ENCODE peak calls at places on chromosomes 7 and 10, in ten cellular contexts. J is HepG2, W is fibroblast of lung, I is lower leg skin, O is IMR-90, D is DND-41, B is GM06990, F is brain microvascular endothelial cell, M is stomach, X is AG09309. R is an unnamed sample.

GRCh38 chr7:150409300-150410030 is 30.3 kb downstream of the ZNF775 start:
- DNase-seq in J (no peak), W (no peak), I (no peak), O (no peak), D (no peak), B (no peak), F (no peak), M (no peak), X (no peak), R (no peak)

GRCh38 chr10:97096327-97097153 is 89.2 kb downstream of the SLIT1 start:
- DNase-seq in J (no peak), W (no peak), I (no peak), O (no peak), D (peak), B (peak), F (no peak), M (no peak), X (no peak), R (no peak)

GRCh38 chr7:34939175-34939574 is 98.1 kb downstream of the DPY19L1 start:
- DNase-seq in J (peak), W (peak), I (no peak), O (peak), D (no peak), B (no peak), F (peak), M (no peak), X (peak), R (no peak)

GRCh38 chr7:7228967-7229366 is 46.6 kb downstream of the C1GALT1 start:
- DNase-seq in J (no peak), W (no peak), I (no peak), O (no peak), D (no peak), B (no peak), F (no peak), M (no peak), X (no peak), R (no peak)

GRCh38 chr10:76106611-76107010 is 675.2 kb downstream of the LRMDA start:
- DNase-seq in J (no peak), W (no peak), I (no peak), O (no peak), D (no peak), B (no peak), F (no peak), M (no peak), X (no peak), R (no peak)

GRCh38 chr10:91627344-91628102 is 5.3 kb downstream of the PPP1R3C start:
- DNase-seq in J (no peak), W (no peak), I (no peak), O (no peak), D (no peak), B (no peak), F (no peak), M (no peak), X (no peak), R (no peak)

GRCh38 chr10:96259884-96260511 is 11.4 kb downstream of the BLNK start:
- DNase-seq in J (no peak), W (no peak), I (no peak), O (no peak), D (no peak), B (no peak), F (no peak), M (no peak), X (no peak), R (no peak)

GRCh38 chr10:101772895-101773761 is 2.8 kb downstream of the FGF8 start:
- DNase-seq in J (no peak), W (no peak), I (no peak), O (no peak), D (no peak), B (no peak), F (no peak), M (peak), X (no peak), R (no peak)

GRCh38 chr7:10015687-10016086 is 958.0 kb upstream of the PHF14 start:
- DNase-seq in J (no peak), W (no peak), I (no peak), O (no peak), D (no peak), B (no peak), F (no peak), M (no peak), X (no peak), R (no peak)

GRCh38 chr10:124282326-124282725 is 136.4 kb downstream of the OAT start:
- DNase-seq in J (no peak), W (no peak), I (no peak), O (no peak), D (no peak), B (no peak), F (no peak), M (no peak), X (no peak), R (no peak)

GRCh38 chr7:77335581-77335980 is 80.6 kb downstream of the GSAP start:
- DNase-seq in J (no peak), W (no peak), I (no peak), O (no peak), D (no peak), B (no peak), F (no peak), M (no peak), X (no peak), R (peak)

GRCh38 chr10:116763440-116763839 is 21.1 kb upstream of the HSPA12A start:
- DNase-seq in J (peak), W (no peak), I (no peak), O (no peak), D (no peak), B (no peak), F (no peak), M (no peak), X (no peak), R (no peak)

GRCh38 chr10:13709931-13710690 is 123.3 kb downstream of the PRPF18 start:
- DNase-seq in J (no peak), W (peak), I (no peak), O (no peak), D (no peak), B (no peak), F (no peak), M (peak), X (no peak), R (peak)

GRCh38 chr10:14653271-14654161 is 121.2 kb downstream of the FAM107B start:
- DNase-seq in J (no peak), W (peak), I (no peak), O (peak), D (no peak), B (no peak), F (peak), M (peak), X (peak), R (peak)

GRCh38 chr10:59700709-59701108 is 8.9 kb downstream of the SLC16A9 start:
- DNase-seq in J (no peak), W (no peak), I (no peak), O (no peak), D (no peak), B (no peak), F (no peak), M (no peak), X (no peak), R (no peak)
- TF ChIP-seq CTCF in J (no peak), W (no peak), I (no peak), O (no peak), D (no peak), B (no peak), F (no peak), M (no peak), X (no peak), R (no peak)

GRCh38 chr10:61751599-61751998 is 88.9 kb downstream of the CABCOCO1 start:
- DNase-seq in J (no peak), W (no peak), I (no peak), O (peak), D (no peak), B (no peak), F (no peak), M (no peak), X (no peak), R (no peak)
- H3K4me3 ChIP-seq in J (no peak), W (no peak), I (no peak), O (no peak), D (no peak), B (no peak), F (no peak), M (no peak), X (no peak), R (no peak)

DNA sequence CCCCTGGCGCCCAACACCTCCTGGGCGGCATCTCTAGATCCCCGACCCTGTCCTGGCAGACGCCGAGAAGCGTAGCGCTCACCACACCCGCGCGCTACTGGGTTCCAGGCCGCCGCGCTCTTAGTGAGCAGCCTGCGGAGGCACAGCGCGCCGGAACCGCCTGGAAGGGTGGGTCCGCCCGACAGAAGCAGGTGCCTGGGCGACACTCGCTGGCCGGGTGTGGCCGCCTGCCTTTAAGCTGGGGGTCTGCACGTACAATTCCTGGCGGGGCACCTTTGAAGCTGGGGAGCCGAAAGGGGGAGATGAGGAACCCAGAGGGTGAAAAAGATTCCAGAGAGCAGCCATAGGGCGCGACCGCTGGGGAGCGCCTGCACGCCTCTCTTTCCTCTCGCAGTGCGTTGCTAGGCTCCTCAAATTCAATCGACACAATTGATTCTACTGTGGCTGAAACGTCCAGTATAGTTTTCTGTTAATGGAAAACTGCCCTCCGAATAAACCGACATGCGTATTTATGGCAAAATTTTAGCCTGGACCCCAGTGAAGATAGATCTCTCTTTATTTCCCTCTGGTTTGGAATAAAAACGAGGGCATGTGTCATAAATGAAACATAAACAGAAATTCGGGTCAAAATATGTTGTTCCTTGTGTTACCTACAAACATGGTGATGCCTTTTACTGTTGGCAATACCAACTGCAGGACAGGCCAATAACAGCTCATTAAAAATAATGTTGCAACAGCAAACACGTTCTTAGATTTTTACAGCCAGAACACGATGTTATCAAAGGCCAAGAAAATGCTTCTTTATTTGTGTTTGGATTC is 4.6 kb downstream of the HMX3 start:
- DNase-seq in J (no peak), W (no peak), I (no peak), O (no peak), D (no peak), B (peak), F (no peak), M (no peak), X (no peak), R (no peak)
- TF ChIP-seq CTCF in J (peak), W (no peak), I (no peak), O (no peak), D (no peak), B (peak), F (peak), M (no peak), X (no peak), R (no peak)

DNA sequence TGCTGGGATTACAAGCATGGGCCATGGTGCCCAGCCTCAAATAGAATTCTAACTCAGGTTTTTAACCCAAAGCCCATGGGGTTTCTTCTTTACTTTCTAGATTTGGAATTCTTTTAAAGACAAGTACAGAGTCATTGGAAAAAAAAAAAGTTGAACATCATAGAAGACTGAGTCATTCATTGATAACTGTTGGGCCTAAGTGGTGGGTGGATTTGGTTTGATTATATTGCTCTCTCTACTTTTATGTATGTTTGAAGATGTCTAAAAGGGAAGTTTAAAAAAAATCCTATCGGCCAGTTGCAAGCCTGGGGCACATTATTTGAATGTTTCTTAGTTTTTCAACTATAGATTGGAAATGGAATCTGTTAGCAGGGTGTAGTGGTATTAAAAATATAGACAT is 49.7 kb downstream of the INPP5F start:
- DNase-seq in J (no peak), W (no peak), I (no peak), O (peak), D (no peak), B (no peak), F (no peak), M (no peak), X (no peak), R (peak)
- H3K4me3 ChIP-seq in J (no peak), W (no peak), I (no peak), O (no peak), D (no peak), B (no peak), F (no peak), M (no peak), X (no peak), R (no peak)

GRCh38 chr7:11341285-11341944 is 367.7 kb downstream of the PHF14 start:
- DNase-seq in J (no peak), W (peak), I (no peak), O (no peak), D (no peak), B (no peak), F (peak), M (no peak), X (no peak), R (peak)
- TF ChIP-seq CTCF in J (peak), W (peak), I (no peak), O (peak), D (peak), B (peak), F (peak), M (no peak), X (peak), R (no peak)

GRCh38 chr10:99784025-99784730 is 1.7 kb downstream of the ABCC2 start:
- DNase-seq in J (peak), W (peak), I (peak), O (peak), D (no peak), B (no peak), F (peak), M (no peak), X (peak), R (peak)
- H3K4me3 ChIP-seq in J (peak), W (no peak), I (no peak), O (no peak), D (no peak), B (no peak), F (no peak), M (no peak), X (no peak), R (no peak)

GRCh38 chr7:38300175-38300574 is 26.7 kb upstream of the TARP start:
- DNase-seq in J (no peak), W (no peak), I (no peak), O (no peak), D (no peak), B (no peak), F (no peak), M (no peak), X (no peak), R (no peak)
- TF ChIP-seq CTCF in J (no peak), W (no peak), I (no peak), O (no peak), D (no peak), B (no peak), F (no peak), M (no peak), X (no peak), R (no peak)

GRCh38 chr7:71864130-71864529 is 548.0 kb downstream of the CALN1 start:
- DNase-seq in J (no peak), W (no peak), I (no peak), O (no peak), D (no peak), B (no peak), F (no peak), M (no peak), X (no peak), R (no peak)

GRCh38 chr7:71865169-71865568 is 547.0 kb downstream of the CALN1 start:
- DNase-seq in J (no peak), W (no peak), I (no peak), O (no peak), D (no peak), B (no peak), F (no peak), M (no peak), X (no peak), R (no peak)

DNA sequence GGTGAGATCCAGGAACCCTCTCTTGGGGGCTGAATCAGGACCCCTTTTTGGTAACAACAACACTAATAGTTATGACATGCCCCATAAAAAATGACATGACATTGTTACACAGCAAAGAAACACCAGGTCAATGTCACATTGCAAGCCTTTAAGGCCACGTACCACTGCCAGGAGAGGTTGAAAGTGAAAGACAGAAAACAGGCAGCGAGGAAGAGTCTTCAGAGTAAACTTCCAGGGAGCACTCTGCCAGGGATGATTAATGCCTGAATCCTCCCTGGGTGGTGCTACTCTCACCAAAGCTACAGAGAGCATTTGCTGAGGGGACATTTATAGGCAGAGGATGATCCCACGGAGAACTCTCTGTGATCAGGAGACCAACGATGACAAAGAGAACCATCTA is 551.6 kb downstream of the CALN1 start:
- DNase-seq in J (no peak), W (no peak), I (no peak), O (no peak), D (no peak), B (no peak), F (no peak), M (no peak), X (no peak), R (no peak)
- H3K4me3 ChIP-seq in J (no peak), W (no peak), I (no peak), O (no peak), D (no peak), B (no peak), F (no peak), M (no peak), X (no peak), R (no peak)

GRCh38 chr7:51430480-51431086 is 114.0 kb upstream of the COBL start:
- DNase-seq in J (peak), W (peak), I (no peak), O (peak), D (peak), B (peak), F (peak), M (no peak), X (peak), R (peak)

GRCh38 chr7:51426163-51426562 is 109.6 kb upstream of the COBL start:
- DNase-seq in J (no peak), W (no peak), I (no peak), O (no peak), D (no peak), B (no peak), F (no peak), M (no peak), X (no peak), R (no peak)

GRCh38 chr7:51428226-51428887 is 111.7 kb upstream of the COBL start:
- DNase-seq in J (no peak), W (no peak), I (no peak), O (no peak), D (no peak), B (no peak), F (peak), M (no peak), X (no peak), R (no peak)
- TF ChIP-seq CTCF in J (peak), W (peak), I (no peak), O (peak), D (no peak), B (no peak), F (peak), M (no peak), X (peak), R (no peak)

R was measured in fibroblast of the aortic adventitia.